ENCODE peak calls at places on chromosomes 16 and 17, in nine cellular contexts. J is NCI-H1092; D is H9; Z is stimulated activated CD8-positive, alpha-beta memory T cell treated with anti-CD3 and anti-CD28 coated beads, Interleukin-4, amount 100 ng/mL, for 4 hours; R is HTR-8/SVneo; K is SK-MEL-5; I is Peyer's patch; Y is mesothelial cell of epicardium; N is caudate nucleus. V is an unnamed sample.

GRCh38 chr16:86576591-86577313 is 1.6 kb upstream of the FOXL1 start:
- DNase-seq in J (no peak), D (no peak), Z (no peak), R (peak), K (no peak), I (no peak), Y (no peak), N (no peak), V (no peak)

GRCh38 chr17:57856792-57857620 is 7.2 kb upstream of the MRPS23 start:
- DNase-seq in J (no peak), D (no peak), Z (no peak), R (no peak), K (no peak), I (no peak), Y (no peak), N (no peak), V (no peak)

GRCh38 chr16:55447231-55447630 is 31.8 kb upstream of the MMP2 start:
- DNase-seq in J (no peak), D (no peak), Z (no peak), R (no peak), K (no peak), I (no peak), Y (no peak), N (no peak), V (no peak)

GRCh38 chr16:17105239-17105721 is 365.5 kb downstream of the XYLT1 start:
- DNase-seq in J (no peak), D (no peak), Z (no peak), R (no peak), K (no peak), I (no peak), Y (no peak), N (no peak), V (no peak)

GRCh38 chr17:70577456-70577855 is 408.1 kb downstream of the KCNJ2 start:
- DNase-seq in J (no peak), D (no peak), Z (no peak), R (no peak), K (no peak), I (no peak), Y (no peak), N (no peak), V (no peak)

GRCh38 chr17:7403043-7403901 is 625 bp downstream of the TMEM256 start:
- DNase-seq in J (peak), D (no peak), Z (no peak), R (peak), K (peak), I (peak), Y (no peak), N (no peak), V (no peak)

GRCh38 chr17:50954641-50955121 is 88.5 kb upstream of the TOB1 start:
- DNase-seq in J (no peak), D (no peak), Z (no peak), R (no peak), K (no peak), I (no peak), Y (no peak), N (no peak), V (no peak)

GRCh38 chr17:64291268-64291851 is 28.3 kb upstream of the TEX2 start:
- DNase-seq in J (no peak), D (no peak), Z (no peak), R (no peak), K (peak), I (no peak), Y (no peak), N (no peak), V (no peak)

GRCh38 chr17:52604105-52604504 is 445.6 kb upstream of the CA10 start:
- DNase-seq in J (no peak), D (no peak), Z (no peak), R (no peak), K (no peak), I (no peak), Y (no peak), N (no peak), V (no peak)

GRCh38 chr17:31281061-31281460 is 16.0 kb downstream of the OMG start:
- DNase-seq in J (no peak), D (no peak), Z (no peak), R (no peak), K (no peak), I (no peak), Y (no peak), N (no peak), V (no peak)

GRCh38 chr16:48918520-48919258 is 308.7 kb upstream of the N4BP1 start:
- DNase-seq in J (no peak), D (no peak), Z (no peak), R (no peak), K (peak), I (no peak), Y (no peak), N (no peak), V (no peak)

GRCh38 chr16:83689385-83689831 is 118.4 kb upstream of the HSBP1 start:
- DNase-seq in J (no peak), D (no peak), Z (no peak), R (peak), K (peak), I (no peak), Y (no peak), N (peak), V (no peak)

GRCh38 chr17:30449480-30449879 is 27.7 kb upstream of the GOSR1 start:
- DNase-seq in J (no peak), D (no peak), Z (no peak), R (no peak), K (no peak), I (no peak), Y (no peak), N (peak), V (no peak)

GRCh38 chr17:4782652-4783051 is 3.5 kb downstream of the VMO1 start:
- DNase-seq in J (no peak), D (peak), Z (no peak), R (no peak), K (no peak), I (no peak), Y (no peak), N (no peak), V (no peak)

GRCh38 chr16:28974007-28974436 is 556 bp upstream of the SPNS1 start:
- DNase-seq in J (peak), D (peak), Z (no peak), R (peak), K (peak), I (no peak), Y (peak), N (peak), V (no peak)

GRCh38 chr16:46482895-46483294 is 138.3 kb downstream of the SHCBP1 start:
- DNase-seq in J (no peak), D (no peak), Z (no peak), R (no peak), K (peak), I (no peak), Y (no peak), N (no peak), V (no peak)

GRCh38 chr16:48496571-48497095 is 111.4 kb upstream of the SIAH1 start:
- DNase-seq in J (no peak), D (no peak), Z (no peak), R (no peak), K (no peak), I (no peak), Y (no peak), N (no peak), V (no peak)

GRCh38 chr17:62760888-62761267 is 47.2 kb downstream of the MARCHF10 start:
- DNase-seq in J (no peak), D (no peak), Z (no peak), R (no peak), K (no peak), I (no peak), Y (no peak), N (no peak), V (no peak)

GRCh38 chr16:49523435-49524159 is 150.0 kb downstream of the C16orf78 start:
- DNase-seq in J (no peak), D (no peak), Z (no peak), R (no peak), K (no peak), I (no peak), Y (no peak), N (no peak), V (no peak)

GRCh38 chr17:60577147-60577925 is 22.7 kb upstream of the PPM1D start:
- DNase-seq in J (no peak), D (peak), Z (no peak), R (no peak), K (peak), I (no peak), Y (no peak), N (peak), V (no peak)

GRCh38 chr17:35849469-35850348 is 19.0 kb downstream of the HEATR9 start:
- DNase-seq in J (peak), D (peak), Z (peak), R (peak), K (peak), I (no peak), Y (peak), N (peak), V (peak)

GRCh38 chr16:88634141-88634993 is 4.0 kb upstream of the IL17C start:
- DNase-seq in J (no peak), D (peak), Z (no peak), R (no peak), K (no peak), I (peak), Y (peak), N (no peak), V (no peak)

GRCh38 chr16:23835390-23836077 is at the start of gene PRKCB:
- DNase-seq in J (peak), D (peak), Z (peak), R (no peak), K (peak), I (peak), Y (peak), N (peak), V (peak)

GRCh38 chr17:7224110-7224509 is 4.4 kb downstream of the ACADVL start:
- DNase-seq in J (no peak), D (no peak), Z (no peak), R (no peak), K (no peak), I (no peak), Y (no peak), N (no peak), V (no peak)

GRCh38 chr17:74780443-74781238 is 4.5 kb upstream of the NAT9 start:
- DNase-seq in J (no peak), D (peak), Z (no peak), R (peak), K (peak), I (no peak), Y (no peak), N (no peak), V (peak)

GRCh38 chr17:65154770-65155589 is 17.8 kb downstream of the RGS9 start:
- DNase-seq in J (no peak), D (no peak), Z (no peak), R (peak), K (no peak), I (peak), Y (no peak), N (no peak), V (no peak)

GRCh38 chr16:67833035-67833417 is 9.1 kb upstream of the THAP11 start:
- DNase-seq in J (no peak), D (no peak), Z (no peak), R (no peak), K (no peak), I (no peak), Y (no peak), N (no peak), V (no peak)

GRCh38 chr16:89873109-89873821 is at the start of gene TCF25:
- DNase-seq in J (peak), D (peak), Z (peak), R (peak), K (peak), I (peak), Y (peak), N (peak), V (peak)

GRCh38 chr16:67278773-67279295 is 498 bp upstream of the PLEKHG4 start:
- DNase-seq in J (no peak), D (peak), Z (peak), R (no peak), K (peak), I (no peak), Y (no peak), N (no peak), V (no peak)

GRCh38 chr16:30761427-30761927 is 385 bp downstream of the CFAP119 start:
- DNase-seq in J (peak), D (peak), Z (peak), R (no peak), K (no peak), I (peak), Y (peak), N (no peak), V (no peak)

GRCh38 chr17:75194879-75195278 is 10.6 kb upstream of the NUP85 start:
- DNase-seq in J (no peak), D (no peak), Z (no peak), R (no peak), K (no peak), I (no peak), Y (no peak), N (no peak), V (no peak)

GRCh38 chr17:1936766-1937165 is 88.4 kb downstream of the RTN4RL1 start:
- DNase-seq in J (no peak), D (peak), Z (no peak), R (no peak), K (no peak), I (no peak), Y (no peak), N (no peak), V (no peak)

GRCh38 chr17:79907217-79907715 is 68.0 kb upstream of the CBX4 start:
- DNase-seq in J (no peak), D (no peak), Z (no peak), R (no peak), K (no peak), I (peak), Y (no peak), N (no peak), V (no peak)

GRCh38 chr16:89007371-89008249 is 30.6 kb upstream of the CBFA2T3 start:
- DNase-seq in J (no peak), D (no peak), Z (no peak), R (no peak), K (no peak), I (no peak), Y (no peak), N (no peak), V (no peak)

GRCh38 chr16:57984443-57985203 is 13.7 kb upstream of the CNGB1 start:
- DNase-seq in J (no peak), D (peak), Z (peak), R (peak), K (no peak), I (peak), Y (peak), N (peak), V (peak)

V was measured in iPS DF 6.9.